ENCODE peak calls at places on chromosomes 3 and 15, in seven cellular contexts. K is transverse colon, O is HL-60, H is GM12891, F is K562, X is sigmoid colon, N is stomach. Z is an unnamed sample.

GRCh38 chr3:15289661-15290060 is 42.7 kb downstream of the SH3BP5 start:
- DNase-seq in K (no peak), O (no peak), H (no peak), F (no peak), X (no peak), N (no peak), Z (no peak)

GRCh38 chr15:74203914-74204431 is 1.4 kb upstream of the STRA6 start:
- DNase-seq in K (no peak), O (no peak), H (no peak), F (peak; percentile 29), X (no peak), N (no peak), Z (no peak)

GRCh38 chr3:151085227-151085888 is at the start of gene MED12L:
- DNase-seq in K (peak; percentile 71), O (peak; percentile 59), H (peak; percentile 92), F (peak; percentile 38), X (peak; percentile 76), N (peak; percentile 78), Z (no peak)

GRCh38 chr15:100596792-100597191 is 5.2 kb downstream of the LINS1 start:
- DNase-seq in K (peak; percentile 48), O (no peak), H (no peak), F (peak; percentile 76), X (no peak), N (peak; percentile 26), Z (no peak)

GRCh38 chr3:133917144-133917543 is 21.5 kb upstream of the RAB6B start:
- DNase-seq in K (no peak), O (no peak), H (no peak), F (no peak), X (no peak), N (no peak), Z (no peak)

GRCh38 chr3:10753964-10754363 is 62.1 kb upstream of the SLC6A11 start:
- DNase-seq in K (no peak), O (peak; percentile 15), H (no peak), F (peak; percentile 55), X (no peak), N (no peak), Z (no peak)

GRCh38 chr3:29426302-29427226 is 145.7 kb downstream of the RBMS3 start:
- DNase-seq in K (no peak), O (no peak), H (no peak), F (no peak), X (no peak), N (no peak), Z (no peak)

GRCh38 chr3:195462308-195462610 is 19.4 kb upstream of the ACAP2 start:
- DNase-seq in K (peak; percentile 46), O (no peak), H (no peak), F (no peak), X (no peak), N (no peak), Z (no peak)

GRCh38 chr15:68578960-68579935 is at the start of gene CORO2B:
- DNase-seq in K (no peak), O (no peak), H (no peak), F (no peak), X (no peak), N (no peak), Z (no peak)

GRCh38 chr3:106814231-106814630 is 563.0 kb upstream of the CCDC54 start:
- DNase-seq in K (no peak), O (no peak), H (no peak), F (no peak), X (no peak), N (no peak), Z (no peak)

GRCh38 chr15:28182731-28183130 is 83.6 kb upstream of the OCA2 start:
- DNase-seq in K (no peak), O (no peak), H (no peak), F (no peak), X (no peak), N (no peak), Z (no peak)

GRCh38 chr3:21464745-21465144 is 286.3 kb downstream of the ZNF385D start:
- DNase-seq in K (no peak), O (no peak), H (no peak), F (no peak), X (peak; percentile 66), N (no peak), Z (no peak)

GRCh38 chr15:41862515-41863116 is 24.0 kb downstream of the PLA2G4B start:
- DNase-seq in K (peak; percentile 73), O (no peak), H (no peak), F (no peak), X (no peak), N (peak; percentile 91), Z (no peak)

GRCh38 chr3:126287536-126288181 is 69.5 kb downstream of the KLF15 start:
- DNase-seq in K (peak; percentile 53), O (no peak), H (no peak), F (no peak), X (peak; percentile 92), N (peak; percentile 75), Z (no peak)
- TF ChIP-seq POLR2AphosphoS5 in K (peak; percentile 14), O (no peak), H (no peak), F (no peak), X (no peak), N (peak; percentile 13), Z (peak; percentile 55)

DNA sequence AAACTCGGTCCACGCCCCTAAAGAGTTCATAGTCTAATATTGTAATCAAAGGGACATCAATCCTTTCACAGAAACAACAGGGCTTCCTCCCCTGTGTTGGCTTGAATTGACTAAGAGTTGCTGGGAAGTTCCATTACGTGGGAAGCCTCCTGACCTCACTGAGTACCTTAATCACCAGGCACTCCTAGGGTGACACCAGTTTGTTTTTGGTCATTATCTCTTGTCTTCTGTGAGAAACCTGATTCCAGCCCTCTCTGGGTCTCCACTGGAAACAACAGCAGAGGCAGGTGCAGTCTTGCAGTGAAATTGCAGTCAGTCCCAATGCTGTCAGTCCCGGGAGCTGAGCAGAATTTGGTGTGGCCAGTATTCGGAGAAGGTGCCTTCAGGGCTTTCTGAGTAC is 55.4 kb downstream of the BOC start:
- DNase-seq in K (no peak), O (no peak), H (no peak), F (no peak), X (no peak), N (no peak), Z (no peak)
- TF ChIP-seq POLR2AphosphoS5 in K (no peak), O (no peak), H (no peak), F (no peak), X (no peak), N (no peak), Z (no peak)

GRCh38 chr3:39254806-39255449 is 24.9 kb downstream of the CX3CR1 start:
- DNase-seq in K (no peak), O (no peak), H (no peak), F (no peak), X (no peak), N (no peak), Z (no peak)
- TF ChIP-seq POLR2AphosphoS5 in K (no peak), O (no peak), H (no peak), F (no peak), X (no peak), N (no peak), Z (no peak)

GRCh38 chr3:47846186-47846879 is 43.4 kb downstream of the DHX30 start:
- DNase-seq in K (no peak), O (no peak), H (no peak), F (no peak), X (no peak), N (no peak), Z (no peak)
- TF ChIP-seq POLR2AphosphoS5 in K (no peak), O (no peak), H (peak; percentile 13), F (no peak), X (no peak), N (no peak), Z (no peak)

GRCh38 chr15:51079226-51079625 is 15.5 kb downstream of the TNFAIP8L3 start:
- DNase-seq in K (no peak), O (no peak), H (no peak), F (no peak), X (no peak), N (no peak), Z (no peak)
- TF ChIP-seq POLR2AphosphoS5 in K (no peak), O (no peak), H (no peak), F (no peak), X (no peak), N (no peak), Z (no peak)

GRCh38 chr3:37053753-37054152 is 60.4 kb downstream of the MLH1 start:
- DNase-seq in K (no peak), O (no peak), H (no peak), F (no peak), X (no peak), N (no peak), Z (no peak)

GRCh38 chr3:37052860-37053259 is 59.5 kb downstream of the MLH1 start:
- DNase-seq in K (no peak), O (no peak), H (no peak), F (no peak), X (no peak), N (peak; percentile 44), Z (no peak)

GRCh38 chr3:37053337-37053736 is 60.0 kb downstream of the MLH1 start:
- DNase-seq in K (no peak), O (no peak), H (no peak), F (no peak), X (no peak), N (no peak), Z (no peak)

GRCh38 chr3:37056826-37057225 is 63.5 kb downstream of the MLH1 start:
- DNase-seq in K (no peak), O (no peak), H (no peak), F (no peak), X (no peak), N (no peak), Z (no peak)

DNA sequence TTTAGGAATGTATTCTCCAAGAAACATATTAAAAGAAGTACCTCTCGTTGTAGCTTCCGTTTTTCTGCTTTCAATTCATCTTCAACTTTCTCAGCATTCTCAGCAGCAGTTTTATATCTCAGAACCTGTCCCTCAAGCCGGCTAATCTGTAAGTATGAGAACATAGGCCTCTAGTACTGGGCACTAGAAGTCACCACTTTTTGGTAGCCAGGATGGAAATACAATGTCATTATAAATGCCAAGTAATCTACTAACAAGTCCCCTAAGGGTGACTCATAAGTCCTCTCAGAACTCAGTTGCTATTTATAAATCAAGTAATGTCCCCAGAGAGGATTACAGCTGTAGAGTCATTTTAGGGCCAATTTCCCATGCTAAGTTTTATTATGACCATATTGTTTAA is 61.1 kb downstream of the MLH1 start:
- DNase-seq in K (no peak), O (no peak), H (peak; percentile 15), F (peak; percentile 56), X (no peak), N (no peak), Z (no peak)
- TF ChIP-seq POLR2AphosphoS5 in K (peak; percentile 39), O (no peak), H (no peak), F (no peak), X (peak; percentile 18), N (peak; percentile 57), Z (no peak)